ENCODE peak calls at places on chromosomes 16 and 17, in four cellular contexts. Y is WERI-Rb-1; G is activated naive CD8-positive, alpha-beta T cell treated with anti-CD3 and anti-CD28 coated beads for 36 hours; B is iris pigment epithelial cell. Q is an unnamed sample.
A peak's percentile ranks its signal among the peaks of the same experiment; 100 is the strongest.

GRCh38 chr17:55660171-55660886 is 62.3 kb downstream of the TMEM100 start:
- DNase-seq in Y (no peak), G (no peak), B (no peak), Q (no peak)

GRCh38 chr16:51834131-51834530 is 683.1 kb upstream of the SALL1 start:
- DNase-seq in Y (no peak), G (no peak), B (peak; percentile 31), Q (peak; percentile 6)

GRCh38 chr16:19458722-19459379 is 41.2 kb downstream of the TMC5 start:
- DNase-seq in Y (no peak), G (no peak), B (no peak), Q (no peak)

GRCh38 chr16:4344659-4345438 is 6.3 kb downstream of the PAM16 start:
- DNase-seq in Y (no peak), G (no peak), B (no peak), Q (no peak)

GRCh38 chr17:6381052-6381451 is 53.9 kb downstream of the AIPL1 start:
- DNase-seq in Y (no peak), G (no peak), B (no peak), Q (peak; percentile 74)

GRCh38 chr16:80319181-80319580 is 221.6 kb upstream of the DYNLRB2 start:
- DNase-seq in Y (no peak), G (no peak), B (no peak), Q (peak; percentile 9)

GRCh38 chr17:48100591-48101011 is 677 bp downstream of the CBX1 start:
- DNase-seq in Y (peak; percentile 75), G (no peak), B (peak; percentile 55), Q (peak; percentile 82)

GRCh38 chr16:77660311-77660710 is 62.0 kb upstream of the NUDT7 start:
- DNase-seq in Y (peak; percentile 14), G (no peak), B (peak; percentile 70), Q (peak; percentile 6)

GRCh38 chr17:38572665-38573365 is 32.9 kb downstream of the SRCIN1 start:
- DNase-seq in Y (peak; percentile 48), G (peak; percentile 14), B (no peak), Q (no peak)

GRCh38 chr16:17377360-17378324 is 93.1 kb downstream of the XYLT1 start:
- DNase-seq in Y (no peak), G (no peak), B (no peak), Q (no peak)

GRCh38 chr17:31511583-31511982 is 120.1 kb downstream of the RAB11FIP4 start:
- DNase-seq in Y (no peak), G (no peak), B (no peak), Q (no peak)

GRCh38 chr17:49259663-49260010 is 29.1 kb upstream of the PHOSPHO1 start:
- DNase-seq in Y (no peak), G (no peak), B (no peak), Q (no peak)

GRCh38 chr16:56389554-56389953 is 35.8 kb downstream of the AMFR start:
- DNase-seq in Y (no peak), G (no peak), B (peak; percentile 100), Q (peak; percentile 100)

GRCh38 chr17:17439971-17440843 is 36.6 kb upstream of the MED9 start:
- DNase-seq in Y (peak; percentile 78), G (peak; percentile 69), B (peak; percentile 53), Q (peak; percentile 62)

GRCh38 chr16:6019490-6019991 is 921.9 kb upstream of the EEF2KMT start:
- DNase-seq in Y (peak; percentile 23), G (no peak), B (no peak), Q (no peak)

GRCh38 chr16:66786551-66786950 is 14.8 kb downstream of the TERB1 start:
- DNase-seq in Y (no peak), G (no peak), B (no peak), Q (no peak)

GRCh38 chr16:17474572-17474971 is 3.8 kb upstream of the XYLT1 start:
- DNase-seq in Y (no peak), G (no peak), B (no peak), Q (no peak)

GRCh38 chr16:85888405-85889331 is 10.3 kb upstream of the IRF8 start:
- DNase-seq in Y (no peak), G (peak; percentile 55), B (peak; percentile 94), Q (peak; percentile 89)

GRCh38 chr17:17359271-17359670 is 56.1 kb downstream of the NT5M start:
- DNase-seq in Y (no peak), G (no peak), B (no peak), Q (no peak)

GRCh38 chr17:65005858-65006257 is 50.7 kb downstream of the GNA13 start:
- DNase-seq in Y (no peak), G (no peak), B (no peak), Q (no peak)

GRCh38 chr16:576823-577201 is 7.0 kb downstream of the PIGQ start:
- DNase-seq in Y (peak; percentile 72), G (no peak), B (no peak), Q (no peak)

GRCh38 chr17:34259151-34259550 is 4.1 kb downstream of the CCL2 start:
- DNase-seq in Y (no peak), G (no peak), B (no peak), Q (peak; percentile 67)